ENCODE peak calls at places on chromosomes 11 and 22, in six cellular contexts. One of them, this sample, is unnamed.

GRCh38 chr11:46356911-46357482 is 9.7 kb downstream of the DGKZ start:
- DNase-seq in GM13977: no peak
- DNase-seq in ovary: no peak
- DNase-seq in AG09319: no peak
- DNase-seq in amniotic stem cell: no peak
- DNase-seq in ACHN: no peak
- DNase-seq in this sample: no peak

GRCh38 chr11:66476841-66477251 is 3.4 kb upstream of the DPP3 start:
- DNase-seq in GM13977: no peak
- DNase-seq in ovary: no peak
- DNase-seq in AG09319: no peak
- DNase-seq in amniotic stem cell: no peak
- DNase-seq in ACHN: no peak
- DNase-seq in this sample: no peak

GRCh38 chr22:37631448-37632173 is 7.9 kb upstream of the SH3BP1 start:
- DNase-seq in GM13977: no peak
- DNase-seq in ovary: peak
- DNase-seq in AG09319: no peak
- DNase-seq in amniotic stem cell: no peak
- DNase-seq in ACHN: no peak
- DNase-seq in this sample: no peak

GRCh38 chr11:38416141-38416540 is 1818.1 kb upstream of the RAG2 start:
- DNase-seq in GM13977: no peak
- DNase-seq in ovary: no peak
- DNase-seq in AG09319: no peak
- DNase-seq in amniotic stem cell: no peak
- DNase-seq in ACHN: no peak
- DNase-seq in this sample: no peak

GRCh38 chr11:47981667-47982404 is 1.5 kb downstream of the PTPRJ start:
- DNase-seq in GM13977: no peak
- DNase-seq in ovary: no peak
- DNase-seq in AG09319: no peak
- DNase-seq in amniotic stem cell: no peak
- DNase-seq in ACHN: no peak
- DNase-seq in this sample: peak

GRCh38 chr11:94845622-94846021 is 77.5 kb downstream of the AMOTL1 start:
- DNase-seq in GM13977: no peak
- DNase-seq in ovary: no peak
- DNase-seq in AG09319: no peak
- DNase-seq in amniotic stem cell: no peak
- DNase-seq in ACHN: no peak
- DNase-seq in this sample: no peak

GRCh38 chr11:132332521-132332920 is 962.1 kb downstream of the NTM start:
- DNase-seq in GM13977: no peak
- DNase-seq in ovary: no peak
- DNase-seq in AG09319: no peak
- DNase-seq in amniotic stem cell: no peak
- DNase-seq in ACHN: no peak
- DNase-seq in this sample: no peak

GRCh38 chr22:39530692-39531331 is 1.7 kb downstream of the RPS19BP1 start:
- DNase-seq in GM13977: no peak
- DNase-seq in ovary: no peak
- DNase-seq in AG09319: no peak
- DNase-seq in amniotic stem cell: no peak
- DNase-seq in ACHN: peak
- DNase-seq in this sample: no peak

GRCh38 chr11:61152816-61153592 is 8.2 kb downstream of the VPS37C start:
- DNase-seq in GM13977: no peak
- DNase-seq in ovary: no peak
- DNase-seq in AG09319: no peak
- DNase-seq in amniotic stem cell: peak
- DNase-seq in ACHN: peak
- DNase-seq in this sample: peak

GRCh38 chr22:24108073-24108472 is 73.2 kb upstream of the SUSD2 start:
- DNase-seq in GM13977: no peak
- DNase-seq in ovary: no peak
- DNase-seq in AG09319: no peak
- DNase-seq in amniotic stem cell: no peak
- DNase-seq in ACHN: no peak
- DNase-seq in this sample: no peak

GRCh38 chr11:829116-829945 is 1.6 kb downstream of the CRACR2B start:
- DNase-seq in GM13977: no peak
- DNase-seq in ovary: no peak
- DNase-seq in AG09319: no peak
- DNase-seq in amniotic stem cell: no peak
- DNase-seq in ACHN: no peak
- DNase-seq in this sample: no peak

GRCh38 chr11:7262672-7263071 is 11.0 kb downstream of the SYT9 start:
- DNase-seq in GM13977: no peak
- DNase-seq in ovary: no peak
- DNase-seq in AG09319: no peak
- DNase-seq in amniotic stem cell: no peak
- DNase-seq in ACHN: no peak
- DNase-seq in this sample: no peak

GRCh38 chr22:37240240-37240940 is 3.7 kb downstream of the RAC2 start:
- DNase-seq in GM13977: no peak
- DNase-seq in ovary: peak
- DNase-seq in AG09319: no peak
- DNase-seq in amniotic stem cell: no peak
- DNase-seq in ACHN: no peak
- DNase-seq in this sample: peak

GRCh38 chr11:69122642-69123431 is 32.9 kb upstream of the SMIM38 start:
- DNase-seq in GM13977: peak
- DNase-seq in ovary: no peak
- DNase-seq in AG09319: peak
- DNase-seq in amniotic stem cell: peak
- DNase-seq in ACHN: peak
- DNase-seq in this sample: peak

GRCh38 chr11:46134540-46134939 is 13.3 kb upstream of the PHF21A start:
- DNase-seq in GM13977: no peak
- DNase-seq in ovary: no peak
- DNase-seq in AG09319: no peak
- DNase-seq in amniotic stem cell: no peak
- DNase-seq in ACHN: no peak
- DNase-seq in this sample: no peak

GRCh38 chr22:22941831-22942510 is 54.4 kb downstream of the IGLL5 start:
- DNase-seq in GM13977: no peak
- DNase-seq in ovary: no peak
- DNase-seq in AG09319: no peak
- DNase-seq in amniotic stem cell: no peak
- DNase-seq in ACHN: no peak
- DNase-seq in this sample: peak

GRCh38 chr22:36431977-36432376 is 44.2 kb upstream of the MYH9 start:
- DNase-seq in GM13977: no peak
- DNase-seq in ovary: no peak
- DNase-seq in AG09319: no peak
- DNase-seq in amniotic stem cell: no peak
- DNase-seq in ACHN: no peak
- DNase-seq in this sample: no peak

GRCh38 chr11:66841861-66842260 is 1.4 kb upstream of the RCE1 start:
- DNase-seq in GM13977: no peak
- DNase-seq in ovary: no peak
- DNase-seq in AG09319: no peak
- DNase-seq in amniotic stem cell: no peak
- DNase-seq in ACHN: no peak
- DNase-seq in this sample: no peak

GRCh38 chr22:27088026-27088425 is 430.6 kb downstream of the MIAT start:
- DNase-seq in GM13977: no peak
- DNase-seq in ovary: no peak
- DNase-seq in AG09319: no peak
- DNase-seq in amniotic stem cell: no peak
- DNase-seq in ACHN: peak
- DNase-seq in this sample: no peak

GRCh38 chr22:28706845-28707244 is 27.2 kb upstream of the TTC28 start:
- DNase-seq in GM13977: no peak
- DNase-seq in ovary: no peak
- DNase-seq in AG09319: no peak
- DNase-seq in amniotic stem cell: no peak
- DNase-seq in ACHN: no peak
- DNase-seq in this sample: no peak

GRCh38 chr11:69648679-69649575 is 8.0 kb downstream of the CCND1 start:
- DNase-seq in GM13977: no peak
- DNase-seq in ovary: no peak
- DNase-seq in AG09319: no peak
- DNase-seq in amniotic stem cell: no peak
- DNase-seq in ACHN: no peak
- DNase-seq in this sample: no peak

GRCh38 chr11:10328314-10329090 is 23.6 kb downstream of the ADM start:
- DNase-seq in GM13977: no peak
- DNase-seq in ovary: no peak
- DNase-seq in AG09319: no peak
- DNase-seq in amniotic stem cell: no peak
- DNase-seq in ACHN: no peak
- DNase-seq in this sample: no peak

GRCh38 chr11:88402192-88402715 is 64.7 kb upstream of the CTSC start:
- DNase-seq in GM13977: no peak
- DNase-seq in ovary: no peak
- DNase-seq in AG09319: peak
- DNase-seq in amniotic stem cell: no peak
- DNase-seq in ACHN: peak
- DNase-seq in this sample: no peak

This sample was measured in aorta.